ENCODE peak calls at places on chromosomes 3 and 15, in ten cellular contexts. M, V, U, N, J, Y, Q, E, D and F are unnamed samples.

GRCh38 chr15:80769471-80770355 is 9.5 kb upstream of the CEMIP start:
- DNase-seq in U (no peak), J (no peak), N (no peak), Y (no peak), D (no peak), E (no peak), Q (no peak), M (no peak), V (no peak), F (no peak)

GRCh38 chr3:171374661-171375285 is 85.4 kb downstream of the TNIK start:
- DNase-seq in U (no peak), D (peak), Y (no peak), V (peak), M (no peak), N (no peak), Q (no peak), J (no peak), E (no peak), F (no peak)

GRCh38 chr3:100057716-100058575 is 56.4 kb downstream of the FILIP1L start:
- DNase-seq in Y (no peak), Q (no peak), M (no peak), U (no peak), E (no peak), V (peak), J (no peak), N (no peak), D (no peak), F (no peak)

GRCh38 chr15:37015025-37015424 is 85.3 kb downstream of the MEIS2 start:
- DNase-seq in J (no peak), U (no peak), V (peak), E (no peak), D (peak), Y (no peak), N (no peak), M (no peak), Q (no peak), F (peak)

GRCh38 chr15:40693904-40694705 is 869 bp upstream of the RAD51 start:
- DNase-seq in M (no peak), Y (no peak), N (no peak), E (no peak), U (no peak), J (no peak), Q (no peak), D (peak), V (no peak), F (no peak)

GRCh38 chr3:14169871-14170270 is 8.5 kb downstream of the XPC start:
- DNase-seq in V (no peak), U (no peak), J (no peak), E (no peak), N (no peak), Y (no peak), M (no peak), Q (no peak), D (no peak), F (no peak)

GRCh38 chr3:69196876-69197275 is 74.5 kb upstream of the LMOD3 start:
- DNase-seq in Y (no peak), Q (no peak), E (no peak), U (no peak), V (peak), M (no peak), D (no peak), N (no peak), J (no peak), F (no peak)

GRCh38 chr15:35302340-35302739 is 217.2 kb upstream of the NANOGP8 start:
- DNase-seq in Q (no peak), J (no peak), U (no peak), E (no peak), V (no peak), D (no peak), M (no peak), N (no peak), Y (no peak), F (no peak)

GRCh38 chr3:138945646-138946553 is 1.0 kb downstream of the FOXL2 start:
- DNase-seq in U (no peak), Q (no peak), J (no peak), M (no peak), Y (no peak), V (peak), E (peak), N (peak), D (peak), F (no peak)

GRCh38 chr3:182739619-182740018 is 53.7 kb upstream of the ATP11B start:
- DNase-seq in N (no peak), U (no peak), J (no peak), Q (no peak), V (peak), Y (no peak), E (no peak), M (no peak), D (peak), F (no peak)

GRCh38 chr15:83206971-83207621 is 527 bp downstream of the HDGFL3 start:
- DNase-seq in Y (peak), D (peak), N (peak), U (peak), J (peak), E (no peak), Q (no peak), V (peak), M (no peak), F (peak)

GRCh38 chr3:119782435-119782834 is 534 bp downstream of the NR1I2 start:
- DNase-seq in E (no peak), Y (no peak), M (no peak), V (no peak), N (no peak), D (no peak), Q (no peak), U (no peak), J (no peak), F (no peak)

GRCh38 chr3:58013973-58014649 is 5.9 kb downstream of the FLNB start:
- DNase-seq in Q (peak), Y (no peak), M (no peak), U (no peak), J (peak), N (peak), D (peak), E (no peak), V (no peak), F (no peak)

GRCh38 chr15:71508081-71508682 is 302.2 kb upstream of the NR2E3 start:
- DNase-seq in N (no peak), M (no peak), Y (no peak), J (no peak), V (peak), D (no peak), Q (no peak), U (no peak), E (no peak), F (peak)

GRCh38 chr3:62379206-62379834 is 6.0 kb upstream of the FEZF2 start:
- DNase-seq in M (no peak), Q (no peak), J (no peak), U (no peak), E (no peak), Y (no peak), D (no peak), N (no peak), V (no peak), F (no peak)

GRCh38 chr3:60226907-60227306 is 1024.3 kb downstream of the FHIT start:
- DNase-seq in U (no peak), M (no peak), Y (no peak), Q (no peak), E (no peak), J (no peak), N (no peak), V (no peak), D (no peak), F (no peak)

GRCh38 chr15:69780981-69781380 is 316.7 kb downstream of the TLE3 start:
- DNase-seq in J (no peak), V (no peak), N (no peak), M (no peak), D (no peak), U (no peak), E (no peak), Y (no peak), Q (no peak), F (no peak)

GRCh38 chr3:32577621-32578556 is 7.2 kb upstream of the DYNC1LI1 start:
- DNase-seq in D (peak), M (no peak), J (no peak), U (no peak), Y (no peak), V (peak), E (no peak), Q (no peak), N (no peak), F (no peak)

GRCh38 chr3:21682231-21682630 is 68.8 kb downstream of the ZNF385D start:
- DNase-seq in J (no peak), D (no peak), N (no peak), Q (no peak), V (no peak), Y (no peak), E (no peak), U (no peak), M (no peak), F (no peak)

GRCh38 chr3:47197287-47197686 is 33.4 kb upstream of the SETD2 start:
- DNase-seq in E (no peak), M (no peak), Q (no peak), D (no peak), J (no peak), Y (no peak), U (no peak), N (no peak), V (no peak), F (no peak)

GRCh38 chr3:9397911-9398714 is 698 bp downstream of the SETD5 start:
- DNase-seq in V (peak), E (peak), Q (no peak), J (no peak), N (peak), D (peak), M (no peak), U (peak), Y (peak), F (no peak)

GRCh38 chr3:139533781-139534443 is 5.6 kb downstream of the RBP1 start:
- DNase-seq in M (no peak), E (no peak), Q (no peak), U (no peak), D (peak), Y (no peak), J (peak), N (no peak), V (peak), F (peak)

GRCh38 chr15:23532019-23532418 is 33.5 kb upstream of the MKRN3 start:
- DNase-seq in Q (no peak), V (peak), D (peak), Y (no peak), N (no peak), E (no peak), M (no peak), U (no peak), J (no peak), F (no peak)

GRCh38 chr15:39859609-39860008 is 60.5 kb downstream of the GPR176 start:
- DNase-seq in J (no peak), E (no peak), N (no peak), D (no peak), M (no peak), Q (no peak), U (no peak), V (no peak), Y (no peak), F (no peak)

GRCh38 chr15:56741541-56741940 is 8.2 kb upstream of the ZNF280D start:
- DNase-seq in J (no peak), N (no peak), V (no peak), M (no peak), U (no peak), E (no peak), Q (no peak), Y (no peak), D (no peak), F (no peak)

GRCh38 chr3:184565421-184566211 is 4.0 kb downstream of the EPHB3 start:
- DNase-seq in Y (peak), U (peak), Q (peak), N (peak), J (no peak), M (no peak), V (peak), D (peak), E (peak), F (peak)

GRCh38 chr15:68389936-68390790 is 41.8 kb downstream of the ITGA11 start:
- DNase-seq in J (peak), M (no peak), Q (no peak), U (no peak), N (peak), V (peak), E (no peak), D (peak), Y (peak), F (peak)

GRCh38 chr3:37902674-37903073 is 41.0 kb downstream of the CTDSPL start:
- DNase-seq in D (no peak), E (no peak), J (no peak), U (no peak), Y (no peak), V (no peak), N (no peak), M (no peak), Q (no peak), F (no peak)
- TF ChIP-seq CTCF in D (no peak), E (no peak), J (no peak), U (no peak), Y (no peak), V (no peak), N (no peak), M (no peak), Q (no peak), F (no peak)

DNA sequence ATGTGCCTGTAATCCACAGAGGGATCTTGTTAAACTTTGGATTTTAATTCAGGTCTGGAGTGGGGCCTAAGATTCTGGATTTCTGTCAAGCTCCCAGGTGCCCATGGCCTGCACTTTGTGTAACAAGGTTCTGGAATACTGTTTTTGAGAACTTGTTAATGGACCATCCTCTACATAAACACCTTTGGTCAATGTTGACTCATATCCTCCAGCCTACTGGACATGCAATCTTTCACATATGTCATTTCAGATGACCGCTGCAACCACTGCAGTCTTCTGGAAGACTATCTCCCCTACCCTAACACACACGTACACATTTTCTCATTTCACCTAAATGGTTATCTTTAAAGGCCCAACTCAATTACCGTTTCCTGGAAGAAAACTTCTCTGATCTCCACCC is 302.1 kb upstream of the TPRG1 start:
- DNase-seq in D (no peak), M (no peak), J (no peak), E (no peak), N (no peak), U (no peak), Q (no peak), V (no peak), Y (no peak), F (no peak)
- TF ChIP-seq CTCF in D (no peak), M (no peak), J (no peak), E (no peak), N (no peak), U (no peak), Q (no peak), V (no peak), Y (no peak), F (no peak)

GRCh38 chr15:53665930-53666329 is 93.5 kb downstream of the WDR72 start:
- DNase-seq in E (no peak), N (no peak), M (no peak), J (no peak), Q (no peak), D (no peak), Y (no peak), V (no peak), U (no peak), F (no peak)
- TF ChIP-seq CTCF in E (no peak), N (no peak), M (no peak), J (peak), Q (no peak), D (no peak), Y (no peak), V (peak), U (no peak), F (no peak)

GRCh38 chr3:30664884-30665283 is 58.5 kb downstream of the TGFBR2 start:
- DNase-seq in M (no peak), N (no peak), E (no peak), Q (no peak), U (no peak), D (no peak), J (no peak), Y (no peak), V (peak), F (no peak)

GRCh38 chr3:30665539-30665938 is 59.1 kb downstream of the TGFBR2 start:
- DNase-seq in N (no peak), E (no peak), U (no peak), Y (no peak), V (no peak), J (no peak), D (no peak), M (no peak), Q (no peak), F (no peak)

GRCh38 chr3:30666564-30667249 is 60.3 kb downstream of the TGFBR2 start:
- DNase-seq in Y (no peak), E (no peak), V (no peak), Q (no peak), D (no peak), N (no peak), J (no peak), U (no peak), M (no peak), F (no peak)

GRCh38 chr3:30668051-30668609 is 61.7 kb downstream of the TGFBR2 start:
- DNase-seq in Q (no peak), Y (no peak), J (no peak), N (no peak), V (no peak), M (no peak), E (no peak), D (no peak), U (no peak), F (no peak)

DNA sequence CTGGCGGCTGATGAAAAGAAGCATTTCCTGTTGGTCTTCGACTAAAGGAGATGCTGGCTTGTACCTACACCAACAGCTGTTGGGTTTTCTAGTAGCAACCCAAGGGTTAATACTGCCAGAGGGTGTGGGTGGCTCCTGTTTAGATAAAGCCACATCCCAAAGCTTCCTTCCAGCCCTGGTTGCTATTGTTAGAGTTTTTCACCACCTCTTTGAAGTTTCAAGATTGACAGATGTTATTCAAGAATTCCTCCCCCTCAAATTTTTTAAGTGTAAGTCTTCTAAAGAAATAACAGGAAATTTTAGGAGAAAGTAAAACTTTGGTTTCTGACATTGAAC is 60.8 kb downstream of the TGFBR2 start:
- DNase-seq in U (no peak), M (no peak), D (no peak), J (no peak), N (no peak), Y (no peak), V (no peak), E (no peak), Q (no peak), F (no peak)
- TF ChIP-seq CTCF in U (no peak), M (no peak), D (no peak), J (no peak), N (no peak), Y (no peak), V (no peak), E (no peak), Q (no peak), F (no peak)

GRCh38 chr3:20012164-20012563 is at the start of gene PP2D1:
- DNase-seq in M (no peak), U (no peak), Q (no peak), E (no peak), J (no peak), D (no peak), N (no peak), Y (no peak), V (no peak), F (no peak)

GRCh38 chr3:20007960-20008359 is 4.1 kb downstream of the PP2D1 start:
- DNase-seq in M (no peak), E (no peak), J (no peak), Q (no peak), V (no peak), U (no peak), Y (no peak), N (no peak), D (no peak), F (no peak)

GRCh38 chr3:20013396-20013795 is 1.3 kb upstream of the PP2D1 start:
- DNase-seq in V (peak), U (no peak), Q (no peak), M (no peak), E (no peak), Y (no peak), D (no peak), J (no peak), N (no peak), F (no peak)

GRCh38 chr3:20008646-20009045 is 3.4 kb downstream of the PP2D1 start:
- DNase-seq in U (no peak), D (no peak), M (no peak), J (no peak), Q (no peak), V (no peak), E (no peak), Y (no peak), N (no peak), F (no peak)
- TF ChIP-seq CTCF in U (no peak), D (no peak), M (no peak), J (no peak), Q (no peak), V (no peak), E (no peak), Y (no peak), N (no peak), F (no peak)

GRCh38 chr3:16935766-16936165 is 51.0 kb downstream of the PLCL2 start:
- DNase-seq in Q (no peak), J (no peak), Y (no peak), N (no peak), D (no peak), U (no peak), M (no peak), V (no peak), E (no peak), F (no peak)

GRCh38 chr3:16928386-16929132 is 43.8 kb downstream of the PLCL2 start:
- DNase-seq in Q (no peak), N (no peak), U (no peak), V (no peak), D (no peak), J (no peak), Y (no peak), M (no peak), E (no peak), F (no peak)

GRCh38 chr3:16936656-16937055 is 51.9 kb downstream of the PLCL2 start:
- DNase-seq in N (no peak), Q (no peak), M (no peak), V (no peak), D (no peak), J (no peak), Y (no peak), E (no peak), U (no peak), F (no peak)

GRCh38 chr3:16936233-16936632 is 51.5 kb downstream of the PLCL2 start:
- DNase-seq in D (no peak), M (no peak), U (no peak), N (no peak), V (no peak), J (no peak), E (no peak), Q (no peak), Y (no peak), F (no peak)

DNA sequence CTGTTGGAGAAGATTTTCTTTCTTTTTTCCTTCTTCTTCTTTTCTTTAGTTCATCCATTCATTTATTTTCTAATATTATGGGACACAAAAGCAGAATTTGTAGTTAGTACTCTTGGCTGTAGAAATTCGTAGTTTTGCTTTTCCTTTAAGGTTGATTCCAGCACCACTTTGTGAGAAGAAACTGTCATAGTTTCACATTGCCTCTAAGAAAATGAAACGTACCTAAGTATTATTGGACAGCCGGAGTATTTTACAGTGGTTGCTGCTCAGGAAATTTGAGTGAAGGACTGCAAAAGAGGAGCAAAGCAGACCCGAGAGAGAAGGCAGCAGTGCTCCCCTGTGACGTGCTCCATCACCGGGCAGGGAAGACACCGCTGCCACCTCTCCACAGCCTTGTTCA is 48.1 kb downstream of the PLCL2 start:
- DNase-seq in D (no peak), N (no peak), Q (no peak), U (no peak), M (no peak), E (no peak), Y (no peak), V (no peak), J (no peak), F (no peak)
- TF ChIP-seq CTCF in D (no peak), N (no peak), Q (no peak), U (no peak), M (no peak), E (no peak), Y (no peak), V (no peak), J (no peak), F (no peak)

GRCh38 chr3:161403251-161403650 is 31.9 kb upstream of the SPTSSB start:
- DNase-seq in Q (peak), D (no peak), N (no peak), E (no peak), U (no peak), Y (no peak), M (no peak), V (peak), J (no peak), F (peak)
- TF ChIP-seq CTCF in Q (no peak), D (no peak), N (no peak), E (no peak), U (no peak), Y (no peak), M (no peak), V (no peak), J (no peak), F (no peak)